ENCODE peak calls at places on chromosome 16, in four cellular contexts. R is ovary, O is cardiac muscle cell, M is NCI-H774. T is an unnamed sample.

GRCh38 chr16:11632455-11632921 is 35.8 kb upstream of the SNN start:
- DNase-seq in R (peak; percentile 87), O (peak; percentile 93), M (no peak), T (peak; percentile 42)

GRCh38 chr16:49592507-49593422 is 219.2 kb downstream of the C16orf78 start:
- DNase-seq in M (no peak), O (peak; percentile 38), R (peak; percentile 18), T (peak; percentile 41)

GRCh38 chr16:67528870-67529638 is 425 bp downstream of the RIPOR1 start:
- DNase-seq in O (peak; percentile 50), M (no peak), R (peak; percentile 47), T (no peak)

GRCh38 chr16:35480361-35480760 is 2020.9 kb downstream of the TP53TG3F start:
- DNase-seq in R (no peak), O (no peak), M (no peak), T (no peak)

GRCh38 chr16:52912565-52913173 is 140.0 kb downstream of the CHD9NB start:
- DNase-seq in O (peak; percentile 65), R (no peak), M (peak; percentile 79), T (peak; percentile 59)

GRCh38 chr16:58026705-58027340 is 1.3 kb downstream of the MMP15 start:
- DNase-seq in O (no peak), M (no peak), R (no peak), T (no peak)

GRCh38 chr16:67541391-67542263 is 13.0 kb downstream of the RIPOR1 start:
- DNase-seq in R (no peak), M (no peak), O (no peak), T (peak; percentile 45)

GRCh38 chr16:19700319-19700781 is 17.7 kb downstream of the KNOP1 start:
- DNase-seq in R (peak; percentile 54), O (peak; percentile 49), M (no peak), T (no peak)

GRCh38 chr16:29231231-29231630 is 175.3 kb downstream of the NPIPB11 start:
- DNase-seq in R (no peak), M (no peak), O (peak; percentile 21), T (no peak)

GRCh38 chr16:61792194-61792904 is 243.9 kb downstream of the CDH8 start:
- DNase-seq in R (no peak), O (peak; percentile 48), M (no peak), T (no peak)

GRCh38 chr16:47725188-47725695 is 264.1 kb downstream of the PHKB start:
- DNase-seq in R (no peak), M (no peak), O (no peak), T (no peak)

GRCh38 chr16:83393196-83393981 is 414.4 kb upstream of the HSBP1 start:
- DNase-seq in R (no peak), M (no peak), O (no peak), T (no peak)

T was measured in SW480.